ENCODE peak calls at places on chromosomes 1 and 21, in four cellular contexts. K is K562, Z is WTC11, I is HepG2. G is an unnamed sample.

GRCh38 chr1:27787895-27788294 is 14.9 kb downstream of the STX12 start:
- DNase-seq in K (no peak), Z (no peak), I (no peak), G (no peak)

GRCh38 chr1:244021427-244021826 is 29.7 kb upstream of the ZBTB18 start:
- DNase-seq in K (no peak), Z (no peak), I (no peak), G (no peak)

GRCh38 chr1:53842347-53842746 is 4.3 kb upstream of the NDC1 start:
- DNase-seq in K (no peak), Z (no peak), I (no peak), G (no peak)

GRCh38 chr1:204046346-204046745 is 26.6 kb upstream of the SOX13 start:
- DNase-seq in K (no peak), Z (no peak), I (no peak), G (no peak)

GRCh38 chr1:232038704-232039103 is 412.1 kb downstream of the DISC1 start:
- DNase-seq in K (no peak), Z (no peak), I (no peak), G (no peak)

GRCh38 chr1:10178602-10179407 is 31.6 kb upstream of the KIF1B start:
- DNase-seq in K (no peak), Z (peak), I (no peak), G (no peak)

GRCh38 chr1:53575948-53576305 is 116.7 kb downstream of the DMRTB1 start:
- DNase-seq in K (no peak), Z (peak), I (no peak), G (no peak)

GRCh38 chr1:35030338-35031102 is 1.2 kb downstream of the ZMYM6 start:
- DNase-seq in K (no peak), Z (no peak), I (no peak), G (no peak)

GRCh38 chr1:22717038-22717758 is 6.6 kb downstream of the EPHB2 start:
- DNase-seq in K (no peak), Z (no peak), I (no peak), G (no peak)

GRCh38 chr1:93681549-93682412 is at the start of gene BCAR3:
- DNase-seq in K (peak), Z (peak), I (no peak), G (no peak)

GRCh38 chr1:147772540-147772939 is 12.1 kb upstream of the GJA5 start:
- DNase-seq in K (no peak), Z (no peak), I (no peak), G (no peak)

GRCh38 chr1:9438431-9439073 is 100.7 kb upstream of the SLC25A33 start:
- DNase-seq in K (no peak), Z (no peak), I (peak), G (no peak)

GRCh38 chr1:205661429-205662134 is 18.7 kb downstream of the SLC45A3 start:
- DNase-seq in K (no peak), Z (no peak), I (no peak), G (no peak)

GRCh38 chr1:95339377-95339776 is 105.4 kb downstream of the RWDD3 start:
- DNase-seq in K (no peak), Z (no peak), I (no peak), G (no peak)

GRCh38 chr1:26280333-26281042 is 602 bp downstream of the SH3BGRL3 start:
- DNase-seq in K (peak), Z (no peak), I (no peak), G (no peak)

GRCh38 chr1:3069491-3070303 is 694 bp downstream of the PRDM16 start:
- DNase-seq in K (no peak), Z (peak), I (peak), G (no peak)

GRCh38 chr1:79497193-79497773 is 490.8 kb upstream of the ADGRL4 start:
- DNase-seq in K (peak), Z (peak), I (peak), G (no peak)
- TF ChIP-seq NR2C2 in K (no peak), Z (no peak), I (no peak), G (no peak)

GRCh38 chr1:235597867-235598553 is 51.6 kb downstream of the GNG4 start:
- DNase-seq in K (peak), Z (no peak), I (peak), G (no peak)
- TF ChIP-seq NR2C2 in K (no peak), Z (no peak), I (no peak), G (no peak)

GRCh38 chr21:39710866-39711265 is 34.1 kb upstream of the IGSF5 start:
- DNase-seq in K (no peak), Z (no peak), I (no peak), G (no peak)
- TF ChIP-seq NR2C2 in K (no peak), Z (no peak), I (no peak), G (no peak)

GRCh38 chr1:107532318-107532717 is 391.5 kb downstream of the NTNG1 start:
- DNase-seq in K (no peak), Z (no peak), I (peak), G (no peak)
- TF ChIP-seq NR2C2 in K (no peak), Z (no peak), I (no peak), G (no peak)

DNA sequence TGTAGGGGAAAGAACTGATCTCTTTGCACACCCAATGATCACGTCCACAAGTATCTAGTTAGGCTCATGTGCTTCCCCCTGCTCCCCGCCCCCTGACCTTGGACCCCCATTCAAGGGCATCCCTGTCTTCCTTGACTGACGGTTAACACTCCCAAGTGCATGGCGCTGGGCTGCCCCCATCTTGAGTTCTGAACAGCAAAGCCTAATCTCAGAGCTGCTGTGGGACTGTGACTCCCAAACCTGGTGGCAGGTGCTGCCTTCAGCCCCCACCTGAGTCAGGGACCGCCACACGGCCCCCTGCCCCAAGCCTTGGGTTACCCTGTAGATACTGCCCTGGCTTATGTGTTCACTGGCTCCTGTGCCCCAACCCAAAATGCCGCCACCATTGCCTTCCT is 925 bp downstream of the TNNI1 start:
- DNase-seq in K (no peak), Z (no peak), I (no peak), G (no peak)
- TF ChIP-seq NR2C2 in K (no peak), Z (no peak), I (no peak), G (no peak)

DNA sequence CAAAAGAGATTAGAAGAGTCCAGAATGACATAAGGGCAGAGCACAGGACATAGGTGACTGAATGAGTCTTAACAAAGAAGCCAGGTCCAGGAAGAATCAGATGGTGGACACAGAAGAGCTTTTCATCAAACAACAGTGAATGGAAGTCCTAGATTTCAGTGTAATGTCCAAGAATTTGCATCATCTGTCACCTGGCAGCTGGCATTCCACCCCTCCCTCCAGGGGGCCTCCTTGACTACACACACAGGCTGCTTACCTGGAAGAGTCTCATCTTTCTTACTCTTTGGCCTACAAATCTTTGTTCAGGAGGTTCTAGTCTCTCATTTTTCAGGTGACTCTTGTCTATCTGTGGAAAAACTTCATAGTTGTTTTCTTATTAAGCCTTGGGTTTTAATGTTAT is 36.2 kb downstream of the GORAB start:
- DNase-seq in K (no peak), Z (peak), I (no peak), G (no peak)
- TF ChIP-seq NR2C2 in K (no peak), Z (no peak), I (no peak), G (no peak)

DNA sequence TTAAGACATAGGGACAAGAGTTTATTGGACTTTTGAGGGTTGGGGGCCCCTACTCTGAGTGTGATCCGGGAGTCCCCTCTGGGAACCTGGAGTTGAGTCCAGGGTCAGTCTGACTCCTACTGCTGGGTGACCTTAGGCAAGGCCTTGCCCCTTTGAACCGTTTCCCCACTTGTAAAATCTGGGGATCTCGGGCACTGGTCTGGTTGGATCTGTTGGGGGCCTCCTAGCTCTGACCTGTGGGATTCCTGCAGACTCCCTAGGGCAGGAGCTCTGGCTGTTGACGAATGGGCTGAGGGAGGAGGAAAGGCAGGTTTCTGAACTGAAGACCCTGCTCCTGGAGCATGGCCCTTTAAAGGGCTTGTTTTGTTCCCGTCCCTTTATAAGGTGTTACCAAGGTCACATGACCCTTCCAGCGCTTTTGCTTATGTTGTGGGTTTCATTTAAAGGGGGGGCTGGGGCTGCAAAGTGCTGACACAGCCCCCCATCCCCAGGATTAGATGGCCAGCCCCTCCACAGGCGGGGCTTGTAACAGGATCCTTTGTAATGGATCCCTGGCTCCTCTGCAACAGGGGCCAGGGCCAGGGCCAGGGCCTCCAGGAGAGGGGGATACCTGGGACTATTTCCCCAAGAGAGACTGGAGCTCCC is 50.7 kb downstream of the YARS1 start:
- DNase-seq in K (no peak), Z (peak), I (no peak), G (no peak)
- TF ChIP-seq NR2C2 in K (no peak), Z (no peak), I (no peak), G (no peak)

GRCh38 chr1:62131093-62131725 is 63.4 kb upstream of the L1TD1 start:
- DNase-seq in K (peak), Z (peak), I (peak), G (no peak)
- TF ChIP-seq NR2C2 in K (no peak), Z (no peak), I (no peak), G (no peak)

G was measured in GM12878.